ENCODE peak calls at places on chromosomes 1 and 21, in nine cellular contexts. One of them, this sample, is unnamed.

GRCh38 chr1:77282866-77283539 is 1.2 kb downstream of the AK5 start:
- DNase-seq in GM10248: no peak
- DNase-seq in AG09319: no peak
- DNase-seq in WERI-Rb-1: no peak
- DNase-seq in NB4: peak; percentile 18
- DNase-seq in neural crest cell: no peak
- DNase-seq in H9: peak; percentile 78
- DNase-seq in neural progenitor cell: peak; percentile 46
- DNase-seq in H1: peak; percentile 78
- DNase-seq in this sample: no peak

GRCh38 chr21:43284238-43284637 is 115.4 kb downstream of the CRYAA start:
- DNase-seq in GM10248: no peak
- DNase-seq in AG09319: no peak
- DNase-seq in WERI-Rb-1: no peak
- DNase-seq in NB4: no peak
- DNase-seq in neural crest cell: no peak
- DNase-seq in H9: no peak
- DNase-seq in neural progenitor cell: no peak
- DNase-seq in H1: no peak
- DNase-seq in this sample: no peak

GRCh38 chr1:71490432-71490831 is 409.6 kb upstream of the ZRANB2 start:
- DNase-seq in GM10248: no peak
- DNase-seq in AG09319: no peak
- DNase-seq in WERI-Rb-1: no peak
- DNase-seq in NB4: no peak
- DNase-seq in neural crest cell: no peak
- DNase-seq in H9: no peak
- DNase-seq in neural progenitor cell: no peak
- DNase-seq in H1: no peak
- DNase-seq in this sample: no peak

GRCh38 chr1:115373305-115373704 is 35.3 kb upstream of the NGF start:
- DNase-seq in GM10248: no peak
- DNase-seq in AG09319: peak; percentile 35
- DNase-seq in WERI-Rb-1: no peak
- DNase-seq in NB4: peak; percentile 44
- DNase-seq in neural crest cell: no peak
- DNase-seq in H9: no peak
- DNase-seq in neural progenitor cell: no peak
- DNase-seq in H1: no peak
- DNase-seq in this sample: no peak

GRCh38 chr1:224486801-224487583 is 52.4 kb upstream of the WDR26 start:
- DNase-seq in GM10248: no peak
- DNase-seq in AG09319: no peak
- DNase-seq in WERI-Rb-1: no peak
- DNase-seq in NB4: no peak
- DNase-seq in neural crest cell: no peak
- DNase-seq in H9: no peak
- DNase-seq in neural progenitor cell: no peak
- DNase-seq in H1: no peak
- DNase-seq in this sample: no peak

GRCh38 chr21:34865922-34866271 is 183.2 kb downstream of the RUNX1 start:
- DNase-seq in GM10248: peak; percentile 74
- DNase-seq in AG09319: no peak
- DNase-seq in WERI-Rb-1: no peak
- DNase-seq in NB4: peak; percentile 91
- DNase-seq in neural crest cell: no peak
- DNase-seq in H9: peak; percentile 91
- DNase-seq in neural progenitor cell: peak; percentile 61
- DNase-seq in H1: peak; percentile 49
- DNase-seq in this sample: no peak

GRCh38 chr1:111963985-111964738 is 25.3 kb downstream of the KCND3 start:
- DNase-seq in GM10248: no peak
- DNase-seq in AG09319: no peak
- DNase-seq in WERI-Rb-1: no peak
- DNase-seq in NB4: no peak
- DNase-seq in neural crest cell: no peak
- DNase-seq in H9: peak; percentile 44
- DNase-seq in neural progenitor cell: peak; percentile 55
- DNase-seq in H1: no peak
- DNase-seq in this sample: no peak

GRCh38 chr1:7743346-7743745 is 27.8 kb upstream of the VAMP3 start:
- DNase-seq in GM10248: no peak
- DNase-seq in AG09319: no peak
- DNase-seq in WERI-Rb-1: no peak
- DNase-seq in NB4: no peak
- DNase-seq in neural crest cell: no peak
- DNase-seq in H9: no peak
- DNase-seq in neural progenitor cell: no peak
- DNase-seq in H1: peak; percentile 14
- DNase-seq in this sample: no peak

GRCh38 chr1:155125946-155126493 is 1.7 kb upstream of the EFNA1 start:
- DNase-seq in GM10248: no peak
- DNase-seq in AG09319: no peak
- DNase-seq in WERI-Rb-1: no peak
- DNase-seq in NB4: no peak
- DNase-seq in neural crest cell: peak; percentile 12
- DNase-seq in H9: peak; percentile 43
- DNase-seq in neural progenitor cell: peak; percentile 70
- DNase-seq in H1: peak; percentile 70
- DNase-seq in this sample: peak; percentile 64

GRCh38 chr1:13224480-13225060 is 1.4 kb downstream of the PRAMEF18 start:
- DNase-seq in GM10248: no peak
- DNase-seq in AG09319: no peak
- DNase-seq in WERI-Rb-1: no peak
- DNase-seq in NB4: no peak
- DNase-seq in neural crest cell: no peak
- DNase-seq in H9: no peak
- DNase-seq in neural progenitor cell: no peak
- DNase-seq in H1: peak; percentile 10
- DNase-seq in this sample: no peak

GRCh38 chr1:4084446-4084845 is 184.4 kb upstream of the C1orf174 start:
- DNase-seq in GM10248: no peak
- DNase-seq in AG09319: no peak
- DNase-seq in WERI-Rb-1: no peak
- DNase-seq in NB4: no peak
- DNase-seq in neural crest cell: no peak
- DNase-seq in H9: no peak
- DNase-seq in neural progenitor cell: no peak
- DNase-seq in H1: no peak
- DNase-seq in this sample: no peak

GRCh38 chr21:29073222-29074006 is at the start of gene CCT8:
- DNase-seq in GM10248: peak; percentile 96
- DNase-seq in AG09319: peak; percentile 99
- DNase-seq in WERI-Rb-1: peak; percentile 100
- DNase-seq in NB4: peak; percentile 99
- DNase-seq in neural crest cell: peak; percentile 95
- DNase-seq in H9: peak; percentile 99
- DNase-seq in neural progenitor cell: peak; percentile 100
- DNase-seq in H1: peak; percentile 94
- DNase-seq in this sample: peak; percentile 96

DNA sequence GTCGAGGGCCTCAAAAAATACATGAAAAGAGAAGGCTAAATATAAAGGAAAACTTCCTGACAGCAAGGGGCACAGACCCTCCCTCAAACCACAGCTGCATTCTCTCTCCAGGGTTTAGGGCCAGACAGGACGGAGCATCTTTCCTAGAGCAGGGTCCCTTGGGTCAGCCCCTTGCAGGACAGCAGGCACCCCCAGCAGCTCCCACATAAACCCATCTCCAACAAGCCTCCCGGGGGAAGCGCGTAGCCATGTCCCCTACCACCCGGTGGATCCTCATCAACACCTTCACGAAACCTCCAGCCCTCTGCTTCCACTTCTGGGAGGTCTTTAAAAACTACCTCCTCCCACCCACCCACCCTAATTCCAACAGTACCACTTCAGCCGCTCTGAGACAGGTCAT is 59.5 kb downstream of the CD46 start:
- DNase-seq in GM10248: no peak
- DNase-seq in AG09319: no peak
- DNase-seq in WERI-Rb-1: peak; percentile 9
- DNase-seq in NB4: no peak
- DNase-seq in neural crest cell: no peak
- DNase-seq in H9: no peak
- DNase-seq in neural progenitor cell: no peak
- DNase-seq in H1: no peak
- DNase-seq in this sample: no peak
- TF ChIP-seq CTCF in GM10248: no peak
- TF ChIP-seq CTCF in AG09319: no peak
- TF ChIP-seq CTCF in WERI-Rb-1: no peak
- TF ChIP-seq CTCF in NB4: no peak
- TF ChIP-seq CTCF in neural crest cell: no peak
- TF ChIP-seq CTCF in H9: no peak
- TF ChIP-seq CTCF in neural progenitor cell: no peak
- TF ChIP-seq CTCF in H1: no peak
- TF ChIP-seq CTCF in this sample: no peak

DNA sequence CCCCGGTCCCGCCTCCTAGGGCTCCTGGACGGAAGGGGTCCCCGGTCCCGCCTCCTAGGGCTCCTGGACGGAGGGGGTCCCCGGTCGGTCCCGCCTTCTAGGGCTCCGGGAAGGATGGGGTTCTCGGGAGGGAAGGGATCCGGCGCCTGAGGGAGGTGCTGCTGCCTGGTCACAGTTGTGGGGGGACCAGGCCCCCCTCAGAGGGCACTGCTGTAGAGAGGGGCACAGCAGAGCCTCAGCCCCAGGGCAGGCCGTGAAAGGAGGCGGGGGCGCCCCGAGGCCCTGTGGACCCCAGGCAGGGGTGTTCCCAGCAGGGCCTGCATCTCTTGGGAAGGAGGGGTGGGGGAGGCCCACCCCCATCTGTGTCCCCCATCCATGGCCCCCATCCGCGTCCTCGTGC is 12.6 kb downstream of the SAMD11 start:
- DNase-seq in GM10248: no peak
- DNase-seq in AG09319: no peak
- DNase-seq in WERI-Rb-1: no peak
- DNase-seq in NB4: no peak
- DNase-seq in neural crest cell: no peak
- DNase-seq in H9: no peak
- DNase-seq in neural progenitor cell: no peak
- DNase-seq in H1: no peak
- DNase-seq in this sample: no peak
- TF ChIP-seq CTCF in GM10248: no peak
- TF ChIP-seq CTCF in AG09319: no peak
- TF ChIP-seq CTCF in WERI-Rb-1: no peak
- TF ChIP-seq CTCF in NB4: no peak
- TF ChIP-seq CTCF in neural crest cell: no peak
- TF ChIP-seq CTCF in H9: no peak
- TF ChIP-seq CTCF in neural progenitor cell: no peak
- TF ChIP-seq CTCF in H1: no peak
- TF ChIP-seq CTCF in this sample: no peak

GRCh38 chr1:20644416-20644815 is 11.2 kb downstream of the PINK1 start:
- DNase-seq in GM10248: no peak
- DNase-seq in AG09319: no peak
- DNase-seq in WERI-Rb-1: no peak
- DNase-seq in NB4: no peak
- DNase-seq in neural crest cell: no peak
- DNase-seq in H9: no peak
- DNase-seq in neural progenitor cell: no peak
- DNase-seq in H1: no peak
- DNase-seq in this sample: no peak

GRCh38 chr1:20636785-20637347 is 3.6 kb downstream of the PINK1 start:
- DNase-seq in GM10248: no peak
- DNase-seq in AG09319: no peak
- DNase-seq in WERI-Rb-1: no peak
- DNase-seq in NB4: no peak
- DNase-seq in neural crest cell: no peak
- DNase-seq in H9: no peak
- DNase-seq in neural progenitor cell: no peak
- DNase-seq in H1: no peak
- DNase-seq in this sample: no peak

GRCh38 chr1:20643080-20643479 is 9.8 kb downstream of the PINK1 start:
- DNase-seq in GM10248: no peak
- DNase-seq in AG09319: no peak
- DNase-seq in WERI-Rb-1: no peak
- DNase-seq in NB4: no peak
- DNase-seq in neural crest cell: no peak
- DNase-seq in H9: no peak
- DNase-seq in neural progenitor cell: no peak
- DNase-seq in H1: no peak
- DNase-seq in this sample: no peak

GRCh38 chr1:20641986-20642385 is 8.7 kb downstream of the PINK1 start:
- DNase-seq in GM10248: no peak
- DNase-seq in AG09319: no peak
- DNase-seq in WERI-Rb-1: no peak
- DNase-seq in NB4: no peak
- DNase-seq in neural crest cell: no peak
- DNase-seq in H9: no peak
- DNase-seq in neural progenitor cell: no peak
- DNase-seq in H1: no peak
- DNase-seq in this sample: no peak

GRCh38 chr1:20640183-20640597 is 6.9 kb downstream of the PINK1 start:
- DNase-seq in GM10248: peak; percentile 77
- DNase-seq in AG09319: no peak
- DNase-seq in WERI-Rb-1: peak; percentile 39
- DNase-seq in NB4: peak; percentile 66
- DNase-seq in neural crest cell: peak; percentile 57
- DNase-seq in H9: peak; percentile 54
- DNase-seq in neural progenitor cell: peak; percentile 72
- DNase-seq in H1: peak; percentile 72
- DNase-seq in this sample: peak; percentile 61
- TF ChIP-seq CTCF in GM10248: peak; percentile 80
- TF ChIP-seq CTCF in AG09319: peak; percentile 73
- TF ChIP-seq CTCF in WERI-Rb-1: peak; percentile 66
- TF ChIP-seq CTCF in NB4: peak; percentile 71
- TF ChIP-seq CTCF in neural crest cell: peak; percentile 90
- TF ChIP-seq CTCF in H9: peak; percentile 89
- TF ChIP-seq CTCF in neural progenitor cell: peak; percentile 90
- TF ChIP-seq CTCF in H1: peak; percentile 14
- TF ChIP-seq CTCF in this sample: peak; percentile 88

GRCh38 chr1:30982937-30983336 is 74.4 kb upstream of the SDC3 start:
- DNase-seq in GM10248: peak; percentile 26
- DNase-seq in AG09319: peak; percentile 25
- DNase-seq in WERI-Rb-1: no peak
- DNase-seq in NB4: peak; percentile 44
- DNase-seq in neural crest cell: no peak
- DNase-seq in H9: no peak
- DNase-seq in neural progenitor cell: no peak
- DNase-seq in H1: no peak
- DNase-seq in this sample: no peak

GRCh38 chr1:30984991-30985503 is 76.5 kb upstream of the SDC3 start:
- DNase-seq in GM10248: no peak
- DNase-seq in AG09319: no peak
- DNase-seq in WERI-Rb-1: no peak
- DNase-seq in NB4: no peak
- DNase-seq in neural crest cell: no peak
- DNase-seq in H9: no peak
- DNase-seq in neural progenitor cell: no peak
- DNase-seq in H1: no peak
- DNase-seq in this sample: no peak

GRCh38 chr1:30982431-30982830 is 73.9 kb upstream of the SDC3 start:
- DNase-seq in GM10248: no peak
- DNase-seq in AG09319: no peak
- DNase-seq in WERI-Rb-1: no peak
- DNase-seq in NB4: no peak
- DNase-seq in neural crest cell: no peak
- DNase-seq in H9: no peak
- DNase-seq in neural progenitor cell: no peak
- DNase-seq in H1: no peak
- DNase-seq in this sample: no peak

GRCh38 chr1:30986755-30987154 is 78.2 kb upstream of the SDC3 start:
- DNase-seq in GM10248: no peak
- DNase-seq in AG09319: no peak
- DNase-seq in WERI-Rb-1: no peak
- DNase-seq in NB4: no peak
- DNase-seq in neural crest cell: no peak
- DNase-seq in H9: no peak
- DNase-seq in neural progenitor cell: no peak
- DNase-seq in H1: no peak
- DNase-seq in this sample: no peak

GRCh38 chr1:30984167-30984870 is 75.8 kb upstream of the SDC3 start:
- DNase-seq in GM10248: no peak
- DNase-seq in AG09319: no peak
- DNase-seq in WERI-Rb-1: no peak
- DNase-seq in NB4: no peak
- DNase-seq in neural crest cell: no peak
- DNase-seq in H9: no peak
- DNase-seq in neural progenitor cell: no peak
- DNase-seq in H1: no peak
- DNase-seq in this sample: no peak
- TF ChIP-seq CTCF in GM10248: no peak
- TF ChIP-seq CTCF in AG09319: peak; percentile 19
- TF ChIP-seq CTCF in WERI-Rb-1: no peak
- TF ChIP-seq CTCF in NB4: no peak
- TF ChIP-seq CTCF in neural crest cell: no peak
- TF ChIP-seq CTCF in H9: no peak
- TF ChIP-seq CTCF in neural progenitor cell: no peak
- TF ChIP-seq CTCF in H1: no peak
- TF ChIP-seq CTCF in this sample: no peak